ENCODE peak calls at places on chromosomes 1 and 21, in seven cellular contexts. T, Z, Q, S, D, X and V are unnamed samples.

GRCh38 chr1:213357403-213357802 is 306.4 kb downstream of the RPS6KC1 start:
- DNase-seq in S (no peak), X (no peak), D (no peak), Q (no peak), Z (no peak), T (no peak), V (no peak)

GRCh38 chr1:65577278-65577677 is 156.8 kb downstream of the LEPR start:
- DNase-seq in D (no peak), X (no peak), S (no peak), T (no peak), Q (no peak), Z (no peak), V (no peak)

GRCh38 chr1:23370744-23371710 is 1.4 kb upstream of the ZNF436 start:
- DNase-seq in T (no peak), S (no peak), Q (no peak), X (no peak), Z (no peak), D (peak), V (peak)

GRCh38 chr1:5596651-5597050 is 395.6 kb downstream of the NPHP4 start:
- DNase-seq in Z (no peak), D (no peak), T (no peak), X (no peak), Q (no peak), S (no peak), V (no peak)

GRCh38 chr1:184556665-184557064 is 169.8 kb downstream of the C1orf21 start:
- DNase-seq in Z (no peak), S (no peak), Q (no peak), D (no peak), T (no peak), X (no peak), V (no peak)

GRCh38 chr1:184075040-184076029 is 23.8 kb downstream of the TSEN15 start:
- DNase-seq in Z (peak), S (no peak), X (no peak), T (no peak), Q (no peak), D (no peak), V (peak)

GRCh38 chr1:214209260-214209808 is 71.6 kb upstream of the SMYD2 start:
- DNase-seq in Z (no peak), T (no peak), Q (no peak), D (no peak), X (no peak), S (no peak), V (no peak)

GRCh38 chr1:199857103-199857502 is 170.4 kb upstream of the NR5A2 start:
- DNase-seq in X (no peak), T (no peak), D (no peak), S (no peak), Q (no peak), Z (no peak), V (no peak)

GRCh38 chr1:192104852-192105251 is 53.4 kb upstream of the RGS18 start:
- DNase-seq in S (no peak), X (no peak), D (no peak), Q (no peak), T (no peak), Z (no peak), V (no peak)

GRCh38 chr1:150061632-150062101 is 5.9 kb upstream of the VPS45 start:
- DNase-seq in D (no peak), X (no peak), S (no peak), Q (no peak), T (no peak), Z (peak), V (peak)

GRCh38 chr1:162310337-162310736 is 66.3 kb downstream of the SPATA46 start:
- DNase-seq in Q (no peak), X (no peak), Z (no peak), D (no peak), S (no peak), T (no peak), V (no peak)

GRCh38 chr1:171251741-171252300 is 3.5 kb downstream of the FMO1 start:
- DNase-seq in S (no peak), T (peak), Q (no peak), X (no peak), D (peak), Z (no peak), V (no peak)

GRCh38 chr1:165717918-165718515 is 19.7 kb upstream of the ALDH9A1 start:
- DNase-seq in S (no peak), T (peak), D (no peak), X (no peak), Q (peak), Z (peak), V (peak)

GRCh38 chr1:166170075-166170474 is 3.3 kb upstream of the FAM78B start:
- DNase-seq in T (no peak), D (no peak), X (no peak), Z (no peak), S (no peak), Q (no peak), V (no peak)

GRCh38 chr1:228465571-228466146 is 21.5 kb upstream of the RNF187 start:
- DNase-seq in Q (no peak), Z (no peak), D (no peak), S (no peak), T (no peak), X (no peak), V (no peak)

GRCh38 chr1:97364086-97364485 is 556.7 kb downstream of the DPYD start:
- DNase-seq in S (no peak), X (no peak), T (no peak), D (no peak), Q (no peak), Z (no peak), V (no peak)

GRCh38 chr1:24715658-24716057 is 29.6 kb upstream of the CLIC4 start:
- DNase-seq in S (no peak), Z (no peak), T (no peak), D (no peak), Q (no peak), X (no peak), V (no peak)

GRCh38 chr21:27776925-27777553 is 810.2 kb upstream of the ADAMTS5 start:
- DNase-seq in X (no peak), D (peak), Z (no peak), T (peak), Q (no peak), S (no peak), V (no peak)

GRCh38 chr1:52195161-52195560 is 53.3 kb downstream of the ZFYVE9 start:
- DNase-seq in T (no peak), Q (no peak), S (no peak), Z (no peak), X (no peak), D (no peak), V (no peak)

GRCh38 chr21:29238967-29239289 is 59.8 kb upstream of the BACH1 start:
- DNase-seq in D (no peak), S (no peak), X (no peak), T (no peak), Z (no peak), Q (no peak), V (no peak)

GRCh38 chr1:224759570-224760562 is 143.7 kb downstream of the CNIH3 start:
- DNase-seq in X (no peak), Q (no peak), Z (no peak), S (no peak), T (no peak), D (no peak), V (no peak)

GRCh38 chr1:216223521-216223920 is 199.7 kb downstream of the USH2A start:
- DNase-seq in Z (no peak), X (no peak), T (no peak), D (no peak), Q (no peak), S (no peak), V (no peak)

GRCh38 chr1:173663159-173663558 is 6.5 kb downstream of the ANKRD45 start:
- DNase-seq in Q (no peak), D (no peak), T (no peak), X (no peak), Z (no peak), S (no peak), V (no peak)

GRCh38 chr1:1415751-1416150 is 5.3 kb downstream of the ANKRD65 start:
- DNase-seq in Q (no peak), S (no peak), T (no peak), X (no peak), Z (no peak), D (no peak), V (no peak)
- TF ChIP-seq POLR2A in Q (no peak), S (no peak), T (no peak), X (no peak), Z (no peak), D (no peak), V (no peak)

GRCh38 chr21:33403128-33403785 is at the start of gene IFNGR2:
- DNase-seq in S (no peak), Z (no peak), D (peak), Q (peak), T (peak), X (no peak), V (no peak)
- TF ChIP-seq POLR2A in S (peak), Z (peak), D (peak), Q (no peak), T (no peak), X (no peak), V (peak)

GRCh38 chr1:205121660-205122488 is at the start of gene RBBP5:
- DNase-seq in T (peak), Z (peak), D (peak), Q (peak), X (peak), S (peak), V (peak)
- TF ChIP-seq POLR2A in T (peak), Z (peak), D (peak), Q (peak), X (peak), S (peak), V (peak)

DNA sequence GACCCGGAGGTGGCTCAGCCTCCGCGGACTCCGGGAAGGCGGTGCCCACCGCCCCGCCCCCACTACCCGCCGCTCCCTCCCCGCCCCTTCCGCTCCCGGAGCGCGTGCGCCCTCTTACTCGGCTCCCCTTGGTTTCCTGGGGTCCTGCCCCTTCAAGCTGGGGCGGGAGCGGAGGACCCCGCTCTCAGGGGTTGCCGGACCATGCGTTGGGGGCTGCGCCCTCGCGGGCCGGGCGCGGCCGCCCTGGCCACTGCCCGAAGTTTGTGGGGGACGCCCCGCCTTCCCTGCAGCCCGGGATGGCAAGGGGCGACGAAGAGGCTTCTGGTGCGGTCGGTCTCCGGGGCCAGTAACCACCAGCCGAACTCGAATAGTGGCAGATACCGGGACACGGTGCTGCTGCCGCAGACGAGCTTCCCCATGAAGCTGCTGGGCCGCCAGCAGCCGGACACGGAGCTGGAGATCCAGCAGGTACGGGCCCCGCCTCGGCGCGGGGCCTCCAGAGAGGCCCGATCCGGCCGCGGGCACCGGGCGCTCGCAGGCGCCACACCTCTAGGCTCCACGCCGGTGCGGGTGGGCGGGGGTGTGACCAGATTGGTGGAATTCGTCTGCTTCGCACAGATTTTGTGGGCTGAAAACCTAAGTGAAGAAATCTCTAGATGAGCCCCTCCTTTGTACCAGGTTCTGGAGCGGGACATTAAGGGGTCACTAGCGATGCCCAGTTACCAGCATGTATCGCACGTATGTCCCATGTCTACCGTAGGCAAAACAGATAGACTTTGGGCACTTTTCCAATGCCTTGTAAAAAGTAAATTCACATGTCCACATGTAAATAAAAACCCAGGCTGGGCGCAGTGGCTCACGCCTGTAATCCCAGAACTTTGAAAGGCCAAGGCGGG is at the start of gene IARS2:
- DNase-seq in X (peak), Q (peak), Z (no peak), T (peak), S (peak), D (peak), V (peak)
- TF ChIP-seq POLR2A in X (no peak), Q (peak), Z (peak), T (peak), S (peak), D (no peak), V (peak)

DNA sequence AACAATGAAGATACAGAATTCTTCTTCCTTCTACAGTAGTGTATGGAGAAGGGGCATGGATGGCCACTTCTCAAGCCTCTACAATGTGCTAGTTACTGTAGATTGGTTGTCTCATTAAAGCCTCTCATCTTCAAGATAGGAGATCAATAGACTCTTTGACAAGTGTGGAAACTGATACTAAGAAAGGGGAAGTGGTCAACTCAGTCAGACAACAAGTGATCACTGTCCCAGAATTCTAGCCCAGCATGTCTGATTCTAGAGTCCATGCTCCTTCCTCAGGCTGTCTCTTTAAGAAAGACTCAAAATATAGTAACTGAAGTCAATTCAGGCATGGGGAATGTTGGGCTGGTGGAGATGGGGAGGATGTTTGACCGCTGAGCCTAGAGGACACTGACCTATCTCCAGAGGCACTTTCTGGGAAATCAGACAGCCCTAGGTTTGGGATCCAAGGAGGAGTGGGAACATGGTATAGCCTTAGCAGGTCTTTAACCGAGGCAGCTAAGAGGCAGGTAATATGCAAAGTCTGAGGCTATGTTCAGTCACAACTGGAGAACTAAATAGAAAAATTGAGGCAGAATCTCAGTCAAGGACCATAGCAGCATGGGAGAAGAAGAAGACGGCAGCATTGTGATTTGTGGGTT is 39.3 kb upstream of the EYA3 start:
- DNase-seq in Z (no peak), X (no peak), Q (no peak), T (no peak), D (no peak), S (no peak), V (no peak)
- TF ChIP-seq POLR2A in Z (no peak), X (no peak), Q (no peak), T (no peak), D (no peak), S (no peak), V (no peak)